ENCODE peak calls at places on chromosome 21, in five cellular contexts. V is A549, E is SK-N-SH, Y is K562, X is GM12878. M is an unnamed sample.
A peak's percentile ranks its signal among the peaks of the same experiment; 100 is the strongest.

GRCh38 chr21:43956019-43956666 is 56.0 kb upstream of the TRAPPC10 start:
- DNase-seq in V (no peak), E (no peak), Y (no peak), X (no peak), M (no peak)

GRCh38 chr21:14977814-14978213 is 87.0 kb downstream of the NRIP1 start:
- DNase-seq in V (no peak), E (no peak), Y (no peak), X (no peak), M (no peak)

GRCh38 chr21:32726742-32727477 is 903 bp downstream of the SYNJ1 start:
- DNase-seq in V (peak; percentile 11), E (peak; percentile 34), Y (peak; percentile 77), X (no peak), M (peak; percentile 18)

GRCh38 chr21:23374155-23374554 is 2233.1 kb downstream of the MRPL39 start:
- DNase-seq in V (no peak), E (peak; percentile 21), Y (no peak), X (no peak), M (no peak)

GRCh38 chr21:27448960-27449359 is 482.1 kb upstream of the ADAMTS5 start:
- DNase-seq in V (no peak), E (no peak), Y (no peak), X (no peak), M (no peak)

GRCh38 chr21:15088483-15088882 is 23.7 kb upstream of the NRIP1 start:
- DNase-seq in V (no peak), E (no peak), Y (no peak), X (no peak), M (no peak)

GRCh38 chr21:44956356-44957046 is 16.7 kb downstream of the SLX9 start:
- DNase-seq in V (no peak), E (no peak), Y (no peak), X (no peak), M (no peak)

GRCh38 chr21:22871692-22872091 is 1873.5 kb downstream of the NCAM2 start:
- DNase-seq in V (no peak), E (no peak), Y (no peak), X (no peak), M (no peak)

GRCh38 chr21:32687946-32688345 is 39.9 kb downstream of the SYNJ1 start:
- DNase-seq in V (no peak), E (no peak), Y (no peak), X (no peak), M (no peak)

GRCh38 chr21:44789880-44790279 is 11.7 kb downstream of the UBE2G2 start:
- DNase-seq in V (no peak), E (no peak), Y (no peak), X (no peak), M (peak; percentile 58)

GRCh38 chr21:14602418-14602987 is 56.4 kb upstream of the SAMSN1 start:
- DNase-seq in V (no peak), E (no peak), Y (no peak), X (no peak), M (no peak)

GRCh38 chr21:17089121-17089520 is 423.7 kb upstream of the CXADR start:
- DNase-seq in V (no peak), E (no peak), Y (no peak), X (no peak), M (no peak)

GRCh38 chr21:34690793-34691175 is 22.0 kb downstream of the CLIC6 start:
- DNase-seq in V (no peak), E (no peak), Y (no peak), X (no peak), M (no peak)

GRCh38 chr21:20997633-20998455 is at the start of gene NCAM2:
- DNase-seq in V (no peak), E (peak; percentile 93), Y (peak; percentile 75), X (no peak), M (peak; percentile 76)

GRCh38 chr21:14457762-14458161 is 74.8 kb upstream of the HSPA13 start:
- DNase-seq in V (no peak), E (no peak), Y (no peak), X (no peak), M (no peak)

GRCh38 chr21:33403128-33403785 is at the start of gene IFNGR2:
- DNase-seq in V (no peak), E (peak; percentile 88), Y (peak; percentile 92), X (no peak), M (no peak)

GRCh38 chr21:34807146-34807880 is 138.5 kb downstream of the CLIC6 start:
- DNase-seq in V (peak; percentile 78), E (no peak), Y (no peak), X (no peak), M (peak; percentile 97)

GRCh38 chr21:35367558-35367957 is 318.5 kb upstream of the RUNX1 start:
- DNase-seq in V (no peak), E (no peak), Y (no peak), X (no peak), M (no peak)

GRCh38 chr21:44699502-44700001 is 2.6 kb downstream of the KRTAP10-12 start:
- DNase-seq in V (no peak), E (peak; percentile 32), Y (peak; percentile 4), X (no peak), M (no peak)

GRCh38 chr21:34018910-34019309 is 54.5 kb upstream of the MRPS6 start:
- DNase-seq in V (no peak), E (no peak), Y (no peak), X (peak; percentile 63), M (no peak)

GRCh38 chr21:34722684-34723300 is 54.0 kb downstream of the CLIC6 start:
- DNase-seq in V (no peak), E (peak; percentile 35), Y (peak; percentile 75), X (no peak), M (no peak)

GRCh38 chr21:35323947-35324346 is 274.8 kb upstream of the RUNX1 start:
- DNase-seq in V (no peak), E (peak; percentile 54), Y (no peak), X (no peak), M (no peak)

GRCh38 chr21:20259035-20259867 is 739.0 kb upstream of the NCAM2 start:
- DNase-seq in V (no peak), E (no peak), Y (no peak), X (no peak), M (no peak)

GRCh38 chr21:44576025-44576420 is 2.5 kb downstream of the KRTAP10-4 start:
- DNase-seq in V (no peak), E (no peak), Y (no peak), X (no peak), M (no peak)

GRCh38 chr21:36706951-36707762 is 8.2 kb downstream of the SIM2 start:
- DNase-seq in V (no peak), E (peak; percentile 57), Y (no peak), X (no peak), M (peak; percentile 37)
- TF ChIP-seq RCOR1 in V (no peak), E (no peak), Y (no peak), X (no peak), M (no peak)

GRCh38 chr21:42336065-42336464 is 14.7 kb downstream of the TFF2 start:
- DNase-seq in V (no peak), E (no peak), Y (no peak), X (no peak), M (peak; percentile 19)
- TF ChIP-seq RCOR1 in V (no peak), E (no peak), Y (no peak), X (no peak), M (no peak)

DNA sequence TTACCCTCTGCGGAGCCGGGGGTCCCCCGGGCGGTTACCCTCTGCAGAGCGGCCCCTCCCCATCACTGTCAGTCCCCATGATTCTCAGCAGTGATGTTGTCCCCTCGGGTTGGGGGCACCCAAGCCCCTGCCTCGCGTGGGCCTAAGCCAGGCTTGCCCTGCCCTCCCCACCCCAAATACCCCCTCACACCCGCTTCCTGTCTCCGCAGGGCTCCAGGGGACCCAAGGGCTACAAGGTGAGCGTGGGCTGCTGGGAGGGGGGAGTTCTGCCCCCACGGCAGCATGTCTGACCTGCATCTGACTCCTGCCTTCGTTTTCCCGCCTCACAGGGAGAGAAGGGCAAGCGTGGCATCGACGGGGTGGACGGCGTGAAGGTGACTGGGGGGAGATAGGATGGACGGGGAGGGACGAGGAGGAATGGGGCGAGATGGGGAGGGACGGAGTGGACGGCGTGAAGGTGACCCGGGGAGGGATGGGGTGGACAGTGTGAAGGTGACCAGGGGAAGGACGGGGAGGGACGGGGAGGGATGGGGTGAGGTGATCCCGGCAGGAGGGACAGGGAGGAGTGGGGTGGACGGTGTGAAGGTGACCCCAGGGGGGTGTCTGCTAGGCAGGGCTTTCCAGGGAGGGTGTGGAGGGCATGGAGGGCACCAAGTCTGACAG is 8.6 kb downstream of the COL6A1 start:
- DNase-seq in V (no peak), E (no peak), Y (no peak), X (no peak), M (no peak)
- TF ChIP-seq RCOR1 in V (no peak), E (no peak), Y (no peak), X (no peak), M (no peak)

DNA sequence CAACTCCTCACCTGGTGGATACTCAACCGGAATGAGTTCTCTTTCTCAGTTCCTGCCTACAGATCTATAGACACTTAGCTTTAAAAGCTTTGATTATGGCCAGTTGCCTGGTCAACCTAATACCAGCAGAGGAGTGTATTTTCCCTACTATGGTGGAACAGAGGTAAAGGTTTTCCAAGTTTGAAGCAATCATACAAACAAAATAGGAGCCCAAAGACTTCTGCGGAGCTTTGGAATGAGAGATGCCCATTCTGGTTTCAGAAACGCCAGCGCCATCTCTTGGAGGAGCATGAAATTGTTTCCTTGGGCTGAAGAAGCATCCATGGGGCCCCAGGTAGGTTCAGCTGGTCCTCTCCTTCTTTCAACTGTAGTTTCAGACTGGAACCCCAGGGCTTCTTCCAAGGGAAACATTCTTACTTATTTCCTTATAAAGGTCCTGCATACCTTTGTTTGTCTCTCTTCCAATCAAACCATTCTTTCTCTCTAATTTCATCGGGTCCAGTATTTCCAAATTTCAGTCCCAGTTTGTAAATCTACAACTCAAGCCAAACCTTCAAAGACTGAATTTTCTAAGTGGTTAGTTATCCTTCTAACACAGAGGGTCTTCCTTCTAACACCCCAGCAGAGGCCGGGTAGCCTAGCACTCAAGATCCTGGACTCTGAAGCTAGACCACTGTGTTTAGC is 95.9 kb downstream of the KCNJ15 start:
- DNase-seq in V (peak; percentile 47), E (peak; percentile 35), Y (peak; percentile 72), X (no peak), M (peak; percentile 76)
- TF ChIP-seq RCOR1 in V (no peak), E (no peak), Y (no peak), X (no peak), M (no peak)

GRCh38 chr21:29033871-29034270 is 9.4 kb downstream of the USP16 start:
- DNase-seq in V (no peak), E (no peak), Y (no peak), X (no peak), M (peak; percentile 35)

GRCh38 chr21:29033301-29033700 is 8.8 kb downstream of the USP16 start:
- DNase-seq in V (no peak), E (no peak), Y (no peak), X (no peak), M (no peak)

GRCh38 chr21:29025328-29025713 is 853 bp downstream of the USP16 start:
- DNase-seq in V (no peak), E (no peak), Y (no peak), X (no peak), M (peak; percentile 22)

GRCh38 chr21:29030909-29031308 is 6.4 kb downstream of the USP16 start:
- DNase-seq in V (no peak), E (no peak), Y (no peak), X (no peak), M (no peak)

GRCh38 chr21:29029524-29029923 is 5.1 kb downstream of the USP16 start:
- DNase-seq in V (no peak), E (no peak), Y (no peak), X (no peak), M (no peak)
- TF ChIP-seq RCOR1 in V (no peak), E (no peak), Y (no peak), X (no peak), M (no peak)